ENCODE peak calls at places on chromosomes 2 and 18, in six cellular contexts. J is GM23338, N is PC-3, F is hepatocyte, S is HCT116, D is OCI-LY7. O is an unnamed sample.

GRCh38 chr2:161990741-161991140 is 83.3 kb downstream of the DPP4 start:
- DNase-seq in N (peak; percentile 83), F (peak; percentile 28), S (peak; percentile 53), J (no peak), D (no peak), O (no peak)

GRCh38 chr2:9699139-9699823 is 68.5 kb upstream of the YWHAQ start:
- DNase-seq in F (peak; percentile 52), S (no peak), D (no peak), N (peak; percentile 57), J (no peak), O (no peak)

GRCh38 chr2:219460424-219460926 is 25.8 kb downstream of the SPEG start:
- DNase-seq in D (no peak), F (peak; percentile 87), S (no peak), J (peak; percentile 74), N (no peak), O (peak; percentile 92)

GRCh38 chr2:29068513-29068912 is 5.8 kb downstream of the PCARE start:
- DNase-seq in F (no peak), J (no peak), N (no peak), D (no peak), S (no peak), O (no peak)

GRCh38 chr2:215313219-215313656 is 1.4 kb downstream of the ATIC start:
- DNase-seq in S (no peak), D (no peak), N (no peak), F (no peak), J (no peak), O (no peak)

GRCh38 chr2:53442783-53443182 is 324.8 kb upstream of the CHAC2 start:
- DNase-seq in J (peak; percentile 39), D (no peak), S (no peak), N (peak; percentile 52), F (peak; percentile 12), O (peak; percentile 38)

GRCh38 chr2:224137208-224137607 is 98.1 kb upstream of the SERPINE2 start:
- DNase-seq in N (no peak), J (no peak), D (no peak), S (no peak), F (no peak), O (no peak)

GRCh38 chr2:170815746-170816498 is 765 bp upstream of the GAD1 start:
- DNase-seq in N (peak; percentile 82), D (peak; percentile 50), S (peak; percentile 57), J (peak; percentile 94), F (peak; percentile 89), O (peak; percentile 94)

GRCh38 chr18:30361864-30362540 is 680.5 kb downstream of the DSC3 start:
- DNase-seq in D (no peak), S (no peak), N (no peak), F (no peak), J (peak; percentile 9), O (peak; percentile 21)

GRCh38 chr2:190904644-190905043 is 24.0 kb downstream of the GLS start:
- DNase-seq in F (no peak), J (no peak), N (no peak), D (no peak), S (no peak), O (no peak)

GRCh38 chr2:109234355-109234754 is 105.3 kb downstream of the SH3RF3 start:
- DNase-seq in S (no peak), J (no peak), D (no peak), N (no peak), F (no peak), O (no peak)

GRCh38 chr2:214649440-214650205 is 159.9 kb downstream of the BARD1 start:
- DNase-seq in S (no peak), N (peak; percentile 22), D (no peak), J (no peak), F (no peak), O (no peak)

GRCh38 chr2:201856561-201856960 is 50.2 kb downstream of the CDK15 start:
- DNase-seq in J (no peak), S (no peak), D (no peak), N (no peak), F (no peak), O (no peak)

GRCh38 chr2:97714084-97714949 is 941 bp downstream of the ZAP70 start:
- DNase-seq in J (no peak), S (no peak), F (no peak), N (peak; percentile 15), D (peak; percentile 16), O (no peak)

GRCh38 chr2:60515751-60516226 is 37.7 kb downstream of the BCL11A start:
- DNase-seq in J (no peak), D (no peak), F (peak; percentile 64), S (no peak), N (peak; percentile 40), O (no peak)

GRCh38 chr2:45177870-45178269 is 168.6 kb upstream of the SIX2 start:
- DNase-seq in D (no peak), F (no peak), J (no peak), N (peak; percentile 94), S (no peak), O (no peak)

GRCh38 chr2:53303012-53303578 is 464.5 kb upstream of the CHAC2 start:
- DNase-seq in D (no peak), S (no peak), N (no peak), F (no peak), J (no peak), O (no peak)

GRCh38 chr2:116510117-116510671 is 1304.3 kb upstream of the DDX18 start:
- DNase-seq in F (peak; percentile 55), J (peak; percentile 73), N (peak; percentile 73), S (no peak), D (peak; percentile 27), O (peak; percentile 59)

GRCh38 chr2:218805627-218806026 is 23.7 kb downstream of the CYP27A1 start:
- DNase-seq in N (no peak), D (no peak), J (peak; percentile 53), F (peak; percentile 46), S (no peak), O (no peak)

GRCh38 chr2:234957533-234958135 is 5.8 kb downstream of the SH3BP4 start:
- DNase-seq in F (no peak), D (no peak), S (no peak), N (peak; percentile 88), J (no peak), O (no peak)

GRCh38 chr18:35611518-35611917 is 30.0 kb downstream of the GALNT1 start:
- DNase-seq in D (no peak), S (no peak), J (no peak), F (no peak), N (no peak), O (no peak)

GRCh38 chr2:230914886-230915285 is 10.2 kb downstream of the GPR55 start:
- DNase-seq in S (no peak), N (no peak), F (no peak), D (no peak), J (no peak), O (no peak)

GRCh38 chr2:286774-287392 is 1.0 kb downstream of the ALKAL2 start:
- DNase-seq in D (no peak), J (peak; percentile 65), N (no peak), S (no peak), F (peak; percentile 16), O (peak; percentile 58)

GRCh38 chr2:19673213-19673791 is 228.5 kb downstream of the TTC32 start:
- DNase-seq in N (peak; percentile 65), J (no peak), S (no peak), F (peak; percentile 46), D (no peak), O (no peak)

GRCh38 chr2:175931751-175932295 is 70.2 kb downstream of the LNPK start:
- DNase-seq in J (no peak), N (no peak), F (peak; percentile 4), D (no peak), S (no peak), O (no peak)

GRCh38 chr2:201639205-201639604 is 4.1 kb downstream of the TMEM237 start:
- DNase-seq in N (no peak), J (no peak), S (no peak), D (no peak), F (no peak), O (no peak)

GRCh38 chr2:227789803-227790202 is 23.8 kb upstream of the CCL20 start:
- DNase-seq in F (no peak), S (no peak), J (no peak), D (no peak), N (peak; percentile 14), O (no peak)

GRCh38 chr2:227799202-227799601 is 14.4 kb upstream of the CCL20 start:
- DNase-seq in F (no peak), S (no peak), D (no peak), N (no peak), J (no peak), O (no peak)

GRCh38 chr2:227796044-227796780 is 17.4 kb upstream of the CCL20 start:
- DNase-seq in J (no peak), S (no peak), F (no peak), N (peak; percentile 84), D (no peak), O (no peak)

GRCh38 chr2:227788556-227788955 is 25.1 kb upstream of the CCL20 start:
- DNase-seq in S (no peak), F (no peak), N (peak; percentile 58), D (no peak), J (no peak), O (no peak)

DNA sequence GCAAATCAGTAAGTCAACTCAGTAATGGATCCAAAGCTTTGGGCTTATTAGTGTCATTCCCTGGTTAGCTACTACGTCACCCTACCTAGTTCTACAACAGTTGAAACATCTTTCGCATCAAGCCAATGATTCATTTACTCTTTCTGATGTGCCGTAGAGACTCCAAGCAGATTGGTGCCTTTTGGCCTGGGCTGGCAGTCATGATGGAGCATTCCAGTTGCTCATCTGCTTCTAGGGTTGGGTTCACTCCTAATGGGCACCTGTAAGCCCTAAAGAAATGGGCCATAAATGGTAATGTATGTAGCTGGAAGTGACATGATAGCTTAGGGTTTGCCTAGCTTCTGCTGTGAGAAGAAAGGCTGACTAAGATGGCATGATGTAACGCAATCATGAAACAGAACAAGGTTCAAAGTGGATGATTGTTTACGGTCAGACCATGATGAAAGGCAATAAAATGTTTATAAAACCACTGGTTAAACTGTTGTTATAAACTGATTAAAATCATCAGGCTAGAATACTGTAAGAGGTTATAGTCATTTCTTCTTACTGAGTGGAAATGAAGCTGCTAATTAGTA is 20.4 kb upstream of the CCL20 start:
- DNase-seq in J (no peak), N (no peak), D (no peak), S (no peak), F (no peak), O (no peak)
- H3K4me2 ChIP-seq in J (no peak overlapping the region), N (no peak overlapping the region), D (no peak overlapping the region), S (no peak overlapping the region), F (no peak overlapping the region), O (no peak overlapping the region)

GRCh38 chr2:127643698-127644660 is 2.0 kb upstream of the GPR17 start:
- DNase-seq in S (no peak), N (no peak), D (no peak), J (no peak), F (no peak), O (peak; percentile 38)
- TF ChIP-seq CTCF in S (no peak), N (peak; percentile 30), D (peak; percentile 29), J (peak; percentile 38), F (no peak), O (peak; percentile 8)

DNA sequence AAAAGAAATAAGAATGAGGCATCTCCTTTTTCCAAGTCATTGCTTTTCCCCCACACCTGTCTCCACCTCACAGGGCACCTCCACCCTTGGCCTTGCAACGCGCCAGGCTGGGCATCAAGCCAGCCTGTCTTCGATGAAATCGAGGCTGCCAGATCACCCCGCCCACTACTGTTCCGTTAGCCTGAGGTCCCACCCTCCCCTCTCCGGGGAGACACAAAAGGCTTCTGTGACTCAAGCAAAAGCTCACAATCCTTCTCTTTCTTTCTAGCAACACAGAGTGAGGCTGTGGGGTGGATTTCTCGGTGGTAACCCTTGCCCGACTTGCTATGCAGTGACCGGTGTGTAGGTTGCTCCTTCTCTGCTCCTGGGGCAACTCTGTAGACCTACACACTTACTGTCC is 9.9 kb downstream of the TNP1 start:
- DNase-seq in J (no peak), F (no peak), N (peak; percentile 41), D (no peak), S (no peak), O (no peak)
- TF ChIP-seq EZH2phosphoT487 in J (no peak), F (no peak), N (no peak), D (no peak), S (no peak), O (no peak)

GRCh38 chr2:226759768-226760167 is 39.9 kb downstream of the IRS1 start:
- DNase-seq in J (no peak), F (no peak), S (no peak), N (no peak), D (no peak), O (no peak)
- H3K4me2 ChIP-seq in J (no peak overlapping the region), F (no peak overlapping the region), S (peak overlapping the region; percentile 72), N (no peak overlapping the region), D (no peak overlapping the region), O (no peak overlapping the region)

O was measured in neural progenitor cell.